ENCODE peak calls at places on chromosomes 16 and 17, in four cellular contexts. V, P, X and W are unnamed samples.

GRCh38 chr16:53771655-53772497 is 67.9 kb downstream of the FTO start:
- DNase-seq in X (peak; percentile 38), P (no peak), V (peak; percentile 7), W (no peak)

GRCh38 chr16:87375426-87376135 is 8.0 kb downstream of the FBXO31 start:
- DNase-seq in X (peak; percentile 71), P (peak; percentile 55), V (no peak), W (no peak)

GRCh38 chr17:81183316-81183715 is 17.3 kb upstream of the AATK start:
- DNase-seq in V (no peak), P (no peak), X (no peak), W (no peak)

GRCh38 chr16:66899310-66899944 is 19.1 kb downstream of the PDP2 start:
- DNase-seq in P (peak; percentile 80), X (peak; percentile 56), V (no peak), W (no peak)

GRCh38 chr17:39639566-39640458 is 2.9 kb downstream of the STARD3 start:
- DNase-seq in P (no peak), X (no peak), V (no peak), W (no peak)

GRCh38 chr17:78873519-78874340 is 29.3 kb downstream of the CEP295NL start:
- DNase-seq in X (no peak), V (no peak), P (peak; percentile 79), W (no peak)

GRCh38 chr16:9441021-9441420 is 349.6 kb downstream of the HAPSTR1 start:
- DNase-seq in P (no peak), X (no peak), V (peak; percentile 2), W (no peak)

GRCh38 chr17:42879596-42879985 is 21.0 kb upstream of the G6PC1 start:
- DNase-seq in X (peak; percentile 81), P (peak; percentile 48), V (no peak), W (no peak)

GRCh38 chr16:24950275-24950674 is 64.9 kb downstream of the ARHGAP17 start:
- DNase-seq in V (no peak), X (peak; percentile 67), P (peak; percentile 84), W (no peak)

DNA sequence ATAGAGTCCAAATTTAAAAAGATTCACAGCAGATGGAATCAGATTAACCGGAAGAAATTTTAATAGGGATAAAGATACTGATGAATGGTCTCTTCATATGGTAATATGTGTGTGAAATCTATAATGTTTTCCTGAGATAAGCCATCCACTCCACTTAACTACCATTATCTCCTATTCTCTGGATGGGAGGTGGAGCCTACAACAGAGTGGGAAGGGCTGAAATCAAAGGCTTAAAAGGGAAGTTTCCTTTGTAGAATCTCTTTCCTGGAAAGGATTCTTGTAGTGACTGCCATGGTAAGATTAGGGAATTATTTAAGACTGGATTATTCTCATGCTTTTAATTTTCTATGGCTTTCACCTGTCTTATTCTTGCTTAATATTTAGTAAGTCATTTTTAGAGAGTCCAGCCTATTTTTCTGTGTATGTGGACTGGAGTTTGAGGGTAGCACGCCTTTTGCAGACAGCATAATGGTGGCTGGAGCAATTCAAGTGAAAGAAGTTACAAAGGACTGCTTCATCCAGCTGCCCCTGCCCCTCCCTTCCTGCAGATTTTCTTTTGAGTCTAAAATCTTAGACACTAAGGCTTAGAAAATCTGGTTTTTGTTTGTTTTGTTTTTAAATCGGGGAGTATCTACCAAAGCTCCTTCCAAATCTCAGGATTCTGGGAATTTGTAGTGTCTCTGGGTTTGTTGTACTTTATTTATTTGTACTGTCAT is 26.5 kb downstream of the KAT7 start:
- DNase-seq in P (no peak), X (no peak), V (no peak), W (no peak)
- H3K4me3 ChIP-seq in P (no peak overlapping the region), X (no peak overlapping the region), V (no peak overlapping the region), W (no peak overlapping the region)

GRCh38 chr17:22461460-22462145 is 769.3 kb downstream of the KCNJ18 start:
- DNase-seq in P (no peak), V (no peak), X (no peak), W (no peak)
- H3K9me3 ChIP-seq in P (peaks cover 25% of the 10 kb centered on the region), V (no peaks in the 10 kb centered on the region), X (no peaks in the 10 kb centered on the region), W (no peaks in the 10 kb centered on the region)

GRCh38 chr16:2930236-2930635 is 18.5 kb downstream of the FLYWCH1 start:
- DNase-seq in X (no peak), P (no peak), V (no peak), W (no peak)
- H3K36me3 ChIP-seq in X (peaks cover 3% of the 10 kb centered on the region), P (peaks cover 36% of the 10 kb centered on the region), V (no peaks in the 10 kb centered on the region), W (peaks cover 43% of the 10 kb centered on the region)

GRCh38 chr16:28898266-28898665 is 20.0 kb downstream of the ATP2A1 start:
- DNase-seq in P (no peak), V (no peak), X (no peak), W (no peak)

GRCh38 chr16:28900601-28901000 is 22.3 kb downstream of the ATP2A1 start:
- DNase-seq in V (no peak), X (no peak), P (no peak), W (no peak)

GRCh38 chr16:28897826-28898225 is 19.5 kb downstream of the ATP2A1 start:
- DNase-seq in V (no peak), X (no peak), P (no peak), W (no peak)

GRCh38 chr16:28899882-28900600 is 21.8 kb downstream of the ATP2A1 start:
- DNase-seq in V (no peak), X (no peak), P (no peak), W (no peak)

DNA sequence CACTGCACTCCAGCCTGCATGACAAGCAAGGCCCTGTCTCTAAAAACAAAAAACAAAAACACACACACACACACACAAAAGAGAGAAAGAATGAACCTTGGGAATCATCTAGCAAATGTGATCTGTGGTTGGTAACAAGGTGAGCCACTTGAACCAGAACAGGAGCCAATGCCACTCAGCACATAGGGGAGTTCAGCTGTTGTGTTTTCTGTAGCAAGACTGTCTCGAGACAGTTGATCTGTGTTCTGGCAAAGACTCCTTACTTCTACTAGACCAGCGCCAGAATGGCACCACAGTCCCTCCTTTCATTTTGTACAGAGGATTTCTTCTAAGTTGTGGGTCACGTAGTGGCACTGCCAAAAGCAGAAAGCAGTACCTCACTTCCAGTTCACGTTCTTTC is 20.7 kb downstream of the ATP2A1 start:
- DNase-seq in P (no peak), X (no peak), V (no peak), W (no peak)
- H3K4me3 ChIP-seq in P (no peak overlapping the region), X (no peak overlapping the region), V (no peak overlapping the region), W (no peak overlapping the region)

GRCh38 chr16:35181422-35182030 is 1722.1 kb downstream of the TP53TG3F start:
- DNase-seq in X (no peak), P (no peak), V (no peak), W (no peak)
- H3K9me3 ChIP-seq in X (no peaks in the 10 kb centered on the region), P (peaks cover 33% of the 10 kb centered on the region), V (no peaks in the 10 kb centered on the region), W (no peaks in the 10 kb centered on the region)